ENCODE peak calls at places on chromosomes 11 and 22, in eight cellular contexts. M, E, N, Q, K, H, I and Y are unnamed samples.

GRCh38 chr22:45485271-45485670 is 17.4 kb upstream of the FBLN1 start:
- DNase-seq in E (peak), K (no peak), I (no peak), Q (no peak), H (no peak), M (no peak), N (no peak), Y (no peak)

GRCh38 chr11:84675631-84676030 is 951.5 kb downstream of the DLG2 start:
- DNase-seq in E (no peak), M (no peak), H (no peak), I (no peak), K (no peak), Q (no peak), N (no peak), Y (no peak)

GRCh38 chr11:86727105-86727504 is 54.7 kb upstream of the ME3 start:
- DNase-seq in Q (no peak), M (no peak), E (no peak), H (no peak), N (no peak), K (no peak), I (no peak), Y (no peak)

GRCh38 chr11:78926633-78927347 is 352.1 kb upstream of the NARS2 start:
- DNase-seq in M (peak), I (peak), N (no peak), E (no peak), Q (no peak), K (peak), H (peak), Y (no peak)

GRCh38 chr22:35749808-35750207 is 32.1 kb downstream of the APOL5 start:
- DNase-seq in N (no peak), H (no peak), K (peak), I (peak), E (no peak), M (no peak), Q (no peak), Y (peak)

GRCh38 chr11:64078294-64078693 is 42.6 kb downstream of the FLRT1 start:
- DNase-seq in K (no peak), Q (no peak), E (no peak), N (no peak), I (no peak), M (no peak), H (no peak), Y (no peak)

GRCh38 chr11:121367434-121367833 is 74.9 kb downstream of the SC5D start:
- DNase-seq in M (peak), Q (no peak), E (peak), H (peak), I (no peak), N (no peak), K (no peak), Y (no peak)

GRCh38 chr11:94638902-94639373 is 71.8 kb downstream of the PIWIL4 start:
- DNase-seq in N (no peak), H (peak), Q (no peak), K (peak), I (peak), M (peak), E (peak), Y (no peak)

GRCh38 chr11:14443642-14444041 is 56.0 kb downstream of the COPB1 start:
- DNase-seq in I (no peak), E (peak), Q (no peak), N (no peak), H (peak), K (peak), M (peak), Y (no peak)

GRCh38 chr11:62804310-62805043 is 763 bp downstream of the NXF1 start:
- DNase-seq in M (peak), K (peak), N (peak), H (peak), I (no peak), E (peak), Q (no peak), Y (peak)

GRCh38 chr11:102317099-102317767 is at the start of gene BIRC3:
- DNase-seq in N (peak), M (peak), I (peak), H (peak), K (peak), E (peak), Q (peak), Y (peak)

GRCh38 chr22:25153961-25154685 is 45.5 kb upstream of the CRYBB3 start:
- DNase-seq in Q (peak), H (peak), N (peak), E (peak), I (no peak), K (peak), M (peak), Y (peak)

GRCh38 chr11:35038211-35038930 is 100.6 kb upstream of the CD44 start:
- DNase-seq in I (no peak), N (no peak), M (no peak), H (no peak), K (no peak), E (peak), Q (no peak), Y (no peak)
- TF ChIP-seq CTCF in I (no peak), N (no peak), M (no peak), H (no peak), K (no peak), E (no peak), Q (no peak), Y (no peak)

GRCh38 chr22:42313804-42314581 is 43.5 kb upstream of the TCF20 start:
- DNase-seq in K (no peak), Q (peak), N (no peak), M (no peak), E (peak), I (no peak), H (peak), Y (peak)
- TF ChIP-seq CTCF in K (peak), Q (peak), N (peak), M (peak), E (peak), I (no peak), H (peak), Y (peak)

DNA sequence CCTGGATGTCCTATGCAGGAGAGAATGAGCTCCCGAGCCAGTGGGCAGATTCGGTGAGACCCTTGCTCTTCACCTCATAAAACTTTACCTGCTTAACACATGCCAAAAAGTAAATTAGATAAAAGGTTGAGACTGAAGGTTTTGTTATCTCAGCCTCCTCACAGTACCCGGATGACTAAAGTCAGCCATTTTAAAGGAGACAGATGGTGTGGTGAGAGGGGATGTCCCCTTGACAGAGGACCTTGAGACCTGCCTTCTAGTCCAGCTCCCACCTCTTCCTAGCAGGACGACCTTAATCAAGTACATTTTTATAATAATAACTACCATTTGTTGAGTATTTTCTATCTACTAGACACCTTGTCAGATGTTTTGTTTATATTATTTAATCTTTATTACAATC is 39.7 kb downstream of the C11orf91 start:
- DNase-seq in E (no peak), K (no peak), Q (no peak), M (no peak), N (no peak), H (no peak), I (no peak), Y (no peak)
- TF ChIP-seq CTCF in E (no peak), K (no peak), Q (no peak), M (no peak), N (no peak), H (no peak), I (no peak), Y (no peak)

GRCh38 chr11:472816-473215 is 22.7 kb downstream of the PTDSS2 start:
- DNase-seq in N (no peak), Q (no peak), K (no peak), M (no peak), H (no peak), I (no peak), E (no peak), Y (no peak)

GRCh38 chr11:471468-472145 is 21.5 kb downstream of the PTDSS2 start:
- DNase-seq in H (no peak), N (no peak), K (no peak), E (no peak), I (no peak), Q (no peak), M (no peak), Y (no peak)

GRCh38 chr11:473415-473814 is 23.3 kb downstream of the PTDSS2 start:
- DNase-seq in I (no peak), Q (no peak), E (no peak), H (no peak), M (no peak), K (no peak), N (no peak), Y (no peak)

GRCh38 chr11:473975-474785 is 24.1 kb downstream of the PTDSS2 start:
- DNase-seq in Q (no peak), M (no peak), I (no peak), E (no peak), H (no peak), K (no peak), N (no peak), Y (no peak)

GRCh38 chr11:472272-472671 is 22.2 kb downstream of the PTDSS2 start:
- DNase-seq in Q (no peak), I (no peak), M (no peak), K (no peak), E (no peak), N (no peak), H (no peak), Y (no peak)
- TF ChIP-seq CTCF in Q (no peak), I (no peak), M (no peak), K (no peak), E (no peak), N (no peak), H (no peak), Y (no peak)